ENCODE peak calls at places on chromosome 5, in seven cellular contexts. One of them, this sample, is unnamed.

GRCh38 chr5:107670028-107670926 is 460 bp downstream of the EFNA5 start:
- DNase-seq in GM23338: peak; percentile 71
- DNase-seq in AG10803: no peak
- DNase-seq in left ventricle myocardium inferior: peak; percentile 21
- DNase-seq in heart right ventricle: peak; percentile 22
- DNase-seq in A549: peak; percentile 13
- DNase-seq in tibial nerve: no peak
- DNase-seq in this sample: no peak

GRCh38 chr5:113123563-113123962 is 147.0 kb downstream of the DCP2 start:
- DNase-seq in GM23338: peak; percentile 69
- DNase-seq in AG10803: no peak
- DNase-seq in left ventricle myocardium inferior: no peak
- DNase-seq in heart right ventricle: no peak
- DNase-seq in A549: peak; percentile 19
- DNase-seq in tibial nerve: no peak
- DNase-seq in this sample: no peak

GRCh38 chr5:180104131-180104530 is 32.6 kb upstream of the RNF130 start:
- DNase-seq in GM23338: no peak
- DNase-seq in AG10803: no peak
- DNase-seq in left ventricle myocardium inferior: no peak
- DNase-seq in heart right ventricle: no peak
- DNase-seq in A549: no peak
- DNase-seq in tibial nerve: no peak
- DNase-seq in this sample: no peak

GRCh38 chr5:176823076-176823481 is 12.7 kb downstream of the UNC5A start:
- DNase-seq in GM23338: no peak
- DNase-seq in AG10803: no peak
- DNase-seq in left ventricle myocardium inferior: no peak
- DNase-seq in heart right ventricle: no peak
- DNase-seq in A549: no peak
- DNase-seq in tibial nerve: no peak
- DNase-seq in this sample: no peak

GRCh38 chr5:100697970-100698369 is 162.8 kb downstream of the FAM174A start:
- DNase-seq in GM23338: peak; percentile 27
- DNase-seq in AG10803: no peak
- DNase-seq in left ventricle myocardium inferior: no peak
- DNase-seq in heart right ventricle: no peak
- DNase-seq in A549: no peak
- DNase-seq in tibial nerve: no peak
- DNase-seq in this sample: no peak

GRCh38 chr5:117681431-117681830 is 1106.8 kb upstream of the SEMA6A start:
- DNase-seq in GM23338: no peak
- DNase-seq in AG10803: no peak
- DNase-seq in left ventricle myocardium inferior: no peak
- DNase-seq in heart right ventricle: no peak
- DNase-seq in A549: no peak
- DNase-seq in tibial nerve: no peak
- DNase-seq in this sample: no peak

GRCh38 chr5:139445325-139446170 is 6.2 kb upstream of the DNAJC18 start:
- DNase-seq in GM23338: no peak
- DNase-seq in AG10803: peak; percentile 87
- DNase-seq in left ventricle myocardium inferior: no peak
- DNase-seq in heart right ventricle: no peak
- DNase-seq in A549: no peak
- DNase-seq in tibial nerve: no peak
- DNase-seq in this sample: no peak

GRCh38 chr5:142597546-142598337 is 88.1 kb downstream of the FGF1 start:
- DNase-seq in GM23338: peak; percentile 42
- DNase-seq in AG10803: peak; percentile 78
- DNase-seq in left ventricle myocardium inferior: no peak
- DNase-seq in heart right ventricle: no peak
- DNase-seq in A549: peak; percentile 50
- DNase-seq in tibial nerve: no peak
- DNase-seq in this sample: no peak

GRCh38 chr5:154038604-154039457 is at the start of the genes FAM114A2 and MFAP3:
- DNase-seq in GM23338: peak; percentile 98
- DNase-seq in AG10803: peak; percentile 79
- DNase-seq in left ventricle myocardium inferior: peak; percentile 89
- DNase-seq in heart right ventricle: peak; percentile 88
- DNase-seq in A549: peak; percentile 95
- DNase-seq in tibial nerve: peak; percentile 65
- DNase-seq in this sample: peak; percentile 20
- TF ChIP-seq CTCF in GM23338: no peak
- TF ChIP-seq CTCF in AG10803: no peak
- TF ChIP-seq CTCF in left ventricle myocardium inferior: no peak
- TF ChIP-seq CTCF in heart right ventricle: no peak
- TF ChIP-seq CTCF in A549: no peak
- TF ChIP-seq CTCF in tibial nerve: no peak
- TF ChIP-seq CTCF in this sample: no peak

GRCh38 chr5:99169309-99169708 is 240.5 kb upstream of the CHD1 start:
- DNase-seq in GM23338: peak; percentile 44
- DNase-seq in AG10803: no peak
- DNase-seq in left ventricle myocardium inferior: no peak
- DNase-seq in heart right ventricle: no peak
- DNase-seq in A549: no peak
- DNase-seq in tibial nerve: no peak
- DNase-seq in this sample: no peak
- TF ChIP-seq CTCF in GM23338: peak; percentile 55
- TF ChIP-seq CTCF in AG10803: no peak
- TF ChIP-seq CTCF in left ventricle myocardium inferior: no peak
- TF ChIP-seq CTCF in heart right ventricle: peak; percentile 9
- TF ChIP-seq CTCF in A549: peak; percentile 31
- TF ChIP-seq CTCF in tibial nerve: no peak
- TF ChIP-seq CTCF in this sample: peak; percentile 8

GRCh38 chr5:10600629-10601245 is 36.9 kb downstream of the ANKRD33B start:
- DNase-seq in GM23338: no peak
- DNase-seq in AG10803: no peak
- DNase-seq in left ventricle myocardium inferior: no peak
- DNase-seq in heart right ventricle: no peak
- DNase-seq in A549: no peak
- DNase-seq in tibial nerve: no peak
- DNase-seq in this sample: no peak
- TF ChIP-seq CTCF in GM23338: no peak
- TF ChIP-seq CTCF in AG10803: peak; percentile 5
- TF ChIP-seq CTCF in left ventricle myocardium inferior: no peak
- TF ChIP-seq CTCF in heart right ventricle: no peak
- TF ChIP-seq CTCF in A549: no peak
- TF ChIP-seq CTCF in tibial nerve: no peak
- TF ChIP-seq CTCF in this sample: no peak

DNA sequence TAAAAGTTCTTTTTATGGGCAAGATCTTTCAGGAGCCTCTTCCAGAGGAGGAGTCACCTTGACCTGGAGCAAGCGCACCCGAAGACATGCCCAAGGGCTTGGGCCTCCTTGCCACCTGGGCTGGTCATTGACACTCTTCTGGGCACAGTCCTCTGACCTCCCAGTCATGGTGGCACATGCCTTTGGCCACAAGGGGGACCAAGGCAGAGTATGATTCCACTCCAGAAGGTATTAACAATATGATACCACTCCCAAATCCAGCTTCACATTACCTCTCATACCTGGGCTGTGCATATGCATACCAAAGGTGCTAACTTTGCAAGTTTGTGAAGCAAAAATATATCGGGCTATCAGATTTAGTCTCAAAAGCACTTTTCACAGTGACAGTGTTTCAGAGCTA is 84.6 kb downstream of the MAST4 start:
- DNase-seq in GM23338: no peak
- DNase-seq in AG10803: no peak
- DNase-seq in left ventricle myocardium inferior: no peak
- DNase-seq in heart right ventricle: no peak
- DNase-seq in A549: no peak
- DNase-seq in tibial nerve: no peak
- DNase-seq in this sample: no peak
- TF ChIP-seq CTCF in GM23338: peak; percentile 48
- TF ChIP-seq CTCF in AG10803: peak; percentile 9
- TF ChIP-seq CTCF in left ventricle myocardium inferior: peak; percentile 40
- TF ChIP-seq CTCF in heart right ventricle: peak; percentile 14
- TF ChIP-seq CTCF in A549: no peak
- TF ChIP-seq CTCF in tibial nerve: no peak
- TF ChIP-seq CTCF in this sample: no peak

GRCh38 chr5:127498604-127499003 is 18.8 kb upstream of the PRRC1 start:
- DNase-seq in GM23338: no peak
- DNase-seq in AG10803: no peak
- DNase-seq in left ventricle myocardium inferior: no peak
- DNase-seq in heart right ventricle: no peak
- DNase-seq in A549: no peak
- DNase-seq in tibial nerve: no peak
- DNase-seq in this sample: no peak

DNA sequence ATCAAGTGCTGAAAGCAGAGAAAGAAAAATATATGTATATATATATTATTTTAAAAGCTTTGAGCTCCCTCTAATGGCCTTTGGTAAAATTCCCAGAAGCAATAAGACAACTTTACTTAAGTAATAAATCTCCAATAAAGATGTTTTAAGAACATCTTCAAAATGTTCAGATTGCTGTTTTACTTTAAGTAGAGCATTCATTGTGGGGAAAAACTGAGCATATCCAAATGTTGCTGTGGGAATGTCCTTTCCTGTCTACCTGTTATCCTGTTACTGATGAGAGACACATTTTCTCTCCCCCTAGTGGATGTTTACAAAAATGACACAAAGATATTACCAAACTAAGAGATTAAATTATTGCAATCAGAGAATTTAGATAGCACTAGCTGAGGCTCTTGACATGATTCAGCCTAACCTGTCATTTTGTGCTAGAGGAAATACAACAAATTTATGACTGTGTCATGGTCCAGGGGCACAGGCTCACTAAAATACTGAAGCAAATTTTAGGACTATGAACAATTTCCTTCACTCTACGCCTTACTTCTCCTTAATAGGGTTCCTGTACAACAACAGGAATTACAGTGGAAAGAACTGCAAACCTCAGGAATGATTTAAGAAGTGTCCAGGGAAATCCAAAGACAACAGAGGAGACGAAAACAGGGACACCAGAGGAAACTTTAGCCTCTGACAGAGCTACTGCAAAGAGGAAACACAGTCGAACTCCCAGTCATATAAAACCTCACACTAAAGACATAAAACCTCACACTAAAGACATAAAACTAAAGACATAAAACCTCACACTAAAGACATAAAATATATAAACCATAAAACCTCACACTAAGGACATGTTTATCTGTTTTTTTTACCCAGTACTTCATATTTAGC is 24.3 kb upstream of the PRRC1 start:
- DNase-seq in GM23338: peak; percentile 56
- DNase-seq in AG10803: peak; percentile 43
- DNase-seq in left ventricle myocardium inferior: no peak
- DNase-seq in heart right ventricle: no peak
- DNase-seq in A549: peak; percentile 39
- DNase-seq in tibial nerve: no peak
- DNase-seq in this sample: no peak
- TF ChIP-seq CTCF in GM23338: peak; percentile 100
- TF ChIP-seq CTCF in AG10803: peak; percentile 86
- TF ChIP-seq CTCF in left ventricle myocardium inferior: peak; percentile 71
- TF ChIP-seq CTCF in heart right ventricle: peak; percentile 70
- TF ChIP-seq CTCF in A549: peak; percentile 100
- TF ChIP-seq CTCF in tibial nerve: peak; percentile 46
- TF ChIP-seq CTCF in this sample: peak; percentile 62

GRCh38 chr5:57805170-57805569 is 322.6 kb upstream of the ACTBL2 start:
- DNase-seq in GM23338: no peak
- DNase-seq in AG10803: peak; percentile 47
- DNase-seq in left ventricle myocardium inferior: no peak
- DNase-seq in heart right ventricle: no peak
- DNase-seq in A549: no peak
- DNase-seq in tibial nerve: no peak
- DNase-seq in this sample: no peak
- TF ChIP-seq CTCF in GM23338: no peak
- TF ChIP-seq CTCF in AG10803: no peak
- TF ChIP-seq CTCF in left ventricle myocardium inferior: no peak
- TF ChIP-seq CTCF in heart right ventricle: no peak
- TF ChIP-seq CTCF in A549: no peak
- TF ChIP-seq CTCF in tibial nerve: no peak
- TF ChIP-seq CTCF in this sample: no peak

GRCh38 chr5:45038366-45038987 is 229.7 kb downstream of the MRPS30 start:
- DNase-seq in GM23338: peak; percentile 84
- DNase-seq in AG10803: peak; percentile 29
- DNase-seq in left ventricle myocardium inferior: no peak
- DNase-seq in heart right ventricle: no peak
- DNase-seq in A549: peak; percentile 3
- DNase-seq in tibial nerve: no peak
- DNase-seq in this sample: no peak
- TF ChIP-seq CTCF in GM23338: peak; percentile 91
- TF ChIP-seq CTCF in AG10803: peak; percentile 67
- TF ChIP-seq CTCF in left ventricle myocardium inferior: peak; percentile 76
- TF ChIP-seq CTCF in heart right ventricle: peak; percentile 67
- TF ChIP-seq CTCF in A549: peak; percentile 48
- TF ChIP-seq CTCF in tibial nerve: peak; percentile 40
- TF ChIP-seq CTCF in this sample: peak; percentile 40

This sample was measured in AG09309.